ENCODE peak calls at places on chromosomes 3 and 15, in six cellular contexts. Q is H1, X is H9, C is neuronal stem cell, R is IMR-90, Y is mesenchymal stem cell. N is an unnamed sample.

GRCh38 chr3:61877359-61877770 is 316.0 kb downstream of the PTPRG start:
- DNase-seq in Q (no peak), X (no peak), C (no peak), R (no peak), Y (peak), N (no peak)

GRCh38 chr3:26712211-26713026 is 89.8 kb downstream of the LRRC3B start:
- DNase-seq in C (peak), Y (peak), Q (peak), X (no peak), R (peak), N (peak)

GRCh38 chr3:168116279-168116678 is 20.6 kb upstream of the GOLIM4 start:
- DNase-seq in R (no peak), X (no peak), Y (peak), Q (no peak), C (no peak), N (no peak)

GRCh38 chr3:62188547-62189375 is 184.6 kb downstream of the FEZF2 start:
- DNase-seq in Y (peak), X (peak), C (peak), R (peak), Q (peak), N (peak)

GRCh38 chr15:82709081-82709420 is 624 bp downstream of the AP3B2 start:
- DNase-seq in X (peak), Y (peak), Q (peak), R (no peak), C (no peak), N (no peak)

GRCh38 chr3:169323580-169324453 is 339.7 kb downstream of the MECOM start:
- DNase-seq in C (no peak), Q (no peak), X (no peak), R (peak), Y (no peak), N (peak)

GRCh38 chr3:46923559-46924350 is 46.2 kb downstream of the PTH1R start:
- DNase-seq in R (peak), Y (peak), X (peak), C (peak), Q (peak), N (no peak)

GRCh38 chr15:39301589-39301999 is 279.3 kb upstream of the THBS1 start:
- DNase-seq in C (no peak), X (no peak), Y (peak), R (peak), Q (no peak), N (no peak)

GRCh38 chr15:41490355-41490754 is 3.3 kb upstream of the ITPKA start:
- DNase-seq in Y (peak), X (no peak), R (peak), Q (no peak), C (no peak), N (peak)

GRCh38 chr3:149657458-149657795 is 398 bp downstream of the WWTR1 start:
- DNase-seq in C (no peak), X (no peak), Y (peak), Q (no peak), R (peak), N (peak)

GRCh38 chr15:83207622-83208356 is at the start of gene HDGFL3:
- DNase-seq in R (peak), C (peak), X (peak), Y (peak), Q (peak), N (peak)

GRCh38 chr15:25175789-25176615 is 221.2 kb downstream of the SNRPN start:
- DNase-seq in R (no peak), C (no peak), Y (no peak), Q (no peak), X (peak), N (no peak)

GRCh38 chr3:195549931-195550519 is 6.9 kb upstream of the PPP1R2 start:
- DNase-seq in R (no peak), Q (no peak), Y (peak), X (no peak), C (no peak), N (no peak)

GRCh38 chr15:70356919-70357318 is 259.2 kb upstream of the TLE3 start:
- DNase-seq in C (no peak), Q (no peak), Y (peak), X (no peak), R (no peak), N (peak)

GRCh38 chr3:196810963-196811581 is 56.6 kb upstream of the SENP5 start:
- DNase-seq in X (no peak), Y (no peak), Q (no peak), C (no peak), R (no peak), N (no peak)

GRCh38 chr3:57079221-57079831 is 18.9 kb downstream of the SPATA12 start:
- DNase-seq in Y (peak), R (no peak), X (peak), Q (no peak), C (peak), N (peak)

GRCh38 chr3:3127432-3128010 is 781 bp downstream of the TRNT1 start:
- DNase-seq in C (no peak), Q (no peak), Y (peak), X (no peak), R (peak), N (peak)

GRCh38 chr15:70447927-70448698 is 315.2 kb downstream of the UACA start:
- DNase-seq in X (no peak), Y (no peak), C (no peak), R (no peak), Q (no peak), N (no peak)

GRCh38 chr3:161150001-161150525 is 44.9 kb upstream of the B3GALNT1 start:
- DNase-seq in X (no peak), Y (peak), Q (no peak), R (no peak), C (no peak), N (no peak)

GRCh38 chr3:52555056-52555455 is 18.7 kb downstream of the UQCC5 start:
- DNase-seq in Y (no peak), C (no peak), X (no peak), R (no peak), Q (no peak), N (no peak)

GRCh38 chr3:170751894-170752283 is 118.1 kb downstream of the RPL22L1 start:
- DNase-seq in Q (no peak), X (no peak), R (peak), C (no peak), Y (peak), N (no peak)

GRCh38 chr3:115851571-115851970 is 228.3 kb downstream of the GAP43 start:
- DNase-seq in R (no peak), C (no peak), Q (no peak), Y (no peak), X (no peak), N (no peak)

GRCh38 chr3:160379628-160380214 is 19.3 kb downstream of the IFT80 start:
- DNase-seq in X (no peak), Q (no peak), R (no peak), Y (no peak), C (no peak), N (peak)

GRCh38 chr3:197761784-197762183 is 12.1 kb downstream of the FYTTD1 start:
- DNase-seq in Y (no peak), C (no peak), Q (no peak), R (no peak), X (no peak), N (no peak)

GRCh38 chr3:16151109-16151508 is 23.4 kb upstream of the GALNT15 start:
- DNase-seq in C (no peak), R (peak), Y (peak), X (no peak), Q (no peak), N (no peak)

GRCh38 chr15:31285772-31286261 is 40.8 kb upstream of the KLF13 start:
- DNase-seq in C (no peak), Q (no peak), Y (no peak), X (no peak), R (no peak), N (no peak)

GRCh38 chr3:102529452-102529851 is 94.6 kb downstream of the ZPLD1 start:
- DNase-seq in R (peak), Q (no peak), C (no peak), Y (peak), X (peak), N (no peak)

GRCh38 chr15:67782592-67782991 is 42.7 kb upstream of the SKOR1 start:
- DNase-seq in Q (no peak), C (peak), Y (peak), X (no peak), R (no peak), N (no peak)

GRCh38 chr3:33008282-33008681 is 56.8 kb downstream of the CCR4 start:
- DNase-seq in C (no peak), Q (no peak), Y (no peak), R (no peak), X (no peak), N (no peak)

GRCh38 chr15:26628071-26628470 is 144.8 kb downstream of the GABRB3 start:
- DNase-seq in C (no peak), R (no peak), Q (no peak), X (no peak), Y (no peak), N (no peak)

GRCh38 chr15:63939531-63940130 is 105.9 kb upstream of the HERC1 start:
- DNase-seq in Y (peak), X (peak), R (peak), C (no peak), Q (peak), N (no peak)

GRCh38 chr3:134369231-134369741 is 5.0 kb downstream of the AMOTL2 start:
- DNase-seq in C (no peak), R (peak), X (peak), Y (peak), Q (no peak), N (no peak)

GRCh38 chr3:124277516-124277890 is 285.6 kb upstream of the ROPN1 start:
- DNase-seq in Y (no peak), R (peak), C (no peak), X (no peak), Q (no peak), N (no peak)

GRCh38 chr3:178623666-178624255 is 87.5 kb downstream of the KCNMB2 start:
- DNase-seq in Y (peak), R (no peak), X (no peak), C (no peak), Q (no peak), N (peak)

GRCh38 chr15:69685524-69686452 is 233.2 kb downstream of the RPLP1 start:
- DNase-seq in R (no peak), Y (no peak), Q (no peak), X (no peak), C (no peak), N (no peak)

GRCh38 chr3:127613406-127613805 is 15.2 kb downstream of the MCM2 start:
- DNase-seq in Y (no peak), X (no peak), C (no peak), R (no peak), Q (no peak), N (no peak)

GRCh38 chr15:52337961-52338535 is 42.4 kb upstream of the MYO5C start:
- DNase-seq in X (no peak), R (no peak), Q (no peak), C (no peak), Y (peak), N (no peak)

GRCh38 chr15:52340093-52340492 is 44.5 kb upstream of the MYO5C start:
- DNase-seq in R (no peak), C (no peak), Y (no peak), Q (no peak), X (peak), N (peak)

GRCh38 chr15:52336530-52336929 is 40.9 kb upstream of the MYO5C start:
- DNase-seq in R (no peak), Y (no peak), C (no peak), X (no peak), Q (no peak), N (no peak)

GRCh38 chr15:52337198-52337853 is 41.7 kb upstream of the MYO5C start:
- DNase-seq in Q (no peak), Y (peak), C (no peak), R (peak), X (no peak), N (no peak)

GRCh38 chr15:52338891-52339290 is 43.3 kb upstream of the MYO5C start:
- DNase-seq in C (no peak), Y (no peak), Q (no peak), R (no peak), X (no peak), N (no peak)
- H4K91ac ChIP-seq in C (no peak), Y (no peak), Q (no peak), R (no peak), X (no peak), N (no peak)

DNA sequence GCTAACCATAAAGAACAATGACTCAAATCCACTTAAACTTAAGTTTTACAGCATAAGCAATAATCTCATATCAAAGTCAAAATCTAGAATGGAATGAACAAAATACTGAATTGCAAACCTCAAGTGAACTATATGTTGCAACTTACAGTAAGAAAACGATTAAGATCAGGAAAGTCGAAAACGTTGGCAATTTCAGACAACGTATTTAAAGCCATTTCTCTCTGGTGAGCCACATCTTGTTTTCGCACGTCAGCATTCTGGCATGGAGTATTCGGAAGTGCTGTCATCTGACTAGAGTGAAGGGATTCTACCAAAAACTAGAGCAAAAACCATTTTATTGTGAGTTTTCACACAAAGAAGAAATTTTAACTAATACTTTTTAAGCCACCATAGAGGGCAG is 28.5 kb downstream of the ATR start:
- DNase-seq in Q (no peak), Y (no peak), C (no peak), X (no peak), R (no peak), N (peak)
- H3K14ac ChIP-seq in Q (no peak), Y (no peak), C (no peak), X (no peak), R (no peak), N (no peak)

GRCh38 chr3:40617084-40617483 is 92.3 kb downstream of the ZNF621 start:
- DNase-seq in R (no peak), Y (no peak), X (no peak), C (no peak), Q (peak), N (no peak)

GRCh38 chr3:40618158-40618557 is 93.4 kb downstream of the ZNF621 start:
- DNase-seq in Y (no peak), C (no peak), Q (no peak), X (no peak), R (no peak), N (no peak)

GRCh38 chr3:40623567-40623966 is 98.8 kb downstream of the ZNF621 start:
- DNase-seq in R (no peak), C (no peak), Q (no peak), Y (no peak), X (no peak), N (peak)

GRCh38 chr3:40621252-40621651 is 96.5 kb downstream of the ZNF621 start:
- DNase-seq in R (no peak), X (no peak), Q (no peak), Y (no peak), C (no peak), N (no peak)

DNA sequence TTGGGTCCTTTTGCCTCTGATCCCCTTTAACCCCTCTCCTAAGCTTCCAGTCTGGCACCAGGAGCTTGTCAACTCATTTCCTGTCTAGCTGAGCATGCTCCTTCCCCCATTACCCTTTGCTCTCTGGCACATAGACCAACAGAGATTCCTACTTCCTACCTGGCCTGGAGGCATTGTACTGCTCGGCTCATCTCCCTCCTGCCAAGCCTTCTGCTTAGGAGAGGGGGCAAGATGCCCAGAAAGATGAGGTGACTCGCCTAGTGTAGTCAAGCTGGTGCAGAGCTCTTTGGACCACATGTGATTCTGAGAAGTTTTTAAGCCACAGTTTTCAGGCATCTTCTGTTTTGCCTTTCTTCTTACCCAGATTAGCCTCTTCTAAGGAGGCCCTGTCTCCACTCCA is 95.4 kb downstream of the ZNF621 start:
- DNase-seq in R (no peak), Y (no peak), X (no peak), Q (no peak), C (no peak), N (no peak)
- H4K91ac ChIP-seq in R (no peak), Y (no peak), X (no peak), Q (no peak), C (no peak), N (no peak)

DNA sequence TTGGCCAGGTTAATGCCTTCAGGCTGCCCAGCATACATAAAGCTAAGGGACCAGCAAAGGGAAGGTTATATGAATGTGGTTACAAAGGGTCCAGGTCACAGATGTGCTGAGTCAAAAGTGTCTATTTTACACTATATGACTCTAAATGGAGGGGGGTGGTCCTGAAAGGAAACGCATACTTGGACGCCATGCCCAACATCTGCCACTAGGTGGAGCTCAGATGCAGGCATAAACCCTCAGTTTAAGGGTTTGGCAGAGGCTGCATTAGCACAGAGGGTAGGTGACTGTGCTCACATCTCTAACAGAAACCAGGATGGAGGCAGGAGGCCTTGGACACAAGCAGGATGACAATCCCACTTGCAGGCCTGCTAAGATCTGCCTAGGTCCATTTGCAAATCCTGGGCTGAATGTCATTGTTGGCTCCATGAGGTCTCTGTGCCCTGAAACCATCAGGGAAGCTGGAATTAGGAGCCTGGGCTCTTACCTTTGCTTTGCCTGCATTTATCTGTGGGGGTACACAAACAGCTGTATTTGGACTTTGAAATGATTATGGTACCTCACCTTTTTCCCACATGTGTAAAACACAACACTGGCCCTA is 55.8 kb downstream of the ZNF621 start:
- DNase-seq in Q (peak), Y (peak), R (peak), C (peak), X (peak), N (peak)
- H3K14ac ChIP-seq in Q (no peak), Y (no peak), R (no peak), C (no peak), X (no peak), N (no peak)

DNA sequence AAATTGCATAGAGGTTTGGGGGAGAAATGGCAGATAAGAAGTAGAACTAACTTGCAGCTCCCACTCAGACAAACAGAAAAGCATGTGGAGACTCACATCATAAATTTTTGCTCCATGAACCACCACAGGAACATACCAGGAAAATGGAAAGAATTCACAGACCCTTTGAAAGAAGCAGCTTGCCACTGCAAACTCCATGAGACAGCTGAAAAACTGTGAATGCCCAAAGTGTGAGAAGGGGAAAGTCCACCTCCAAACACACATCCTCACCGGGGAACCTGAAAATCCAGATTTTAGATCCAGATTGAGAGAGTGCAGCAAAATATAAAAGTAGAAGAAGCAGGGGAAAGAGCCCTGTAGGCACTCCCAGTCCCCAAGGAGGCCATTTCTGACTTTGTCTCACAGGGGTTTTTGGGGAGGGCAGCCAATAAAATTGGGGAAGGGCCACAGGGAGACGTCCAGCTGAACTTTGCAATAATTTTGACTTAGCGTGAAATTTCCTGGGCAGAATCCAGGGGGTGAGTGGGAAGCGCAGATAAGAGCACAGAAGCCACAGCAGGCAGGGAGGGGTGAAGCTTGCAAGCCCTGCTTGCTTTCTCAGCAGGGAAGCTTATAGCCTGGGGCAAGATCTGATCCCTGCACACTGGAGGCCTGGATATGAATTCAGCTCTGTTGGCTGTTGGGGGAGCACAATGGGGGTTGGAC is 183.4 kb upstream of the UBE2E2 start:
- DNase-seq in Y (no peak), C (no peak), X (no peak), Q (no peak), R (no peak), N (peak)
- H4K91ac ChIP-seq in Y (no peak), C (no peak), X (no peak), Q (no peak), R (no peak), N (peak)

GRCh38 chr15:76135516-76135915 is 75.7 kb downstream of the TMEM266 start:
- DNase-seq in Q (no peak), X (no peak), C (no peak), R (no peak), Y (no peak), N (no peak)
- H3K14ac ChIP-seq in Q (no peak), X (no peak), C (no peak), R (no peak), Y (no peak), N (no peak)